ENCODE peak calls at places on chromosomes 1 and 21, in nine cellular contexts. Z is OCI-LY7, P is lower lobe of right lung, U is psoas muscle, F is esophagus muscularis mucosa, G is left ventricle myocardium inferior, K is pancreas, L is H9, R is mucosa of descending colon. A is an unnamed sample. For H3K4me1 and H3K9me3, the result is how much of the 10 kb centered on the place peaks cover.

GRCh38 chr1:212987702-212988322 is 27.9 kb downstream of the ANGEL2 start:
- DNase-seq in L (no peak), F (no peak), U (no peak), R (no peak), Z (no peak), K (no peak), G (no peak), P (no peak), A (no peak)

GRCh38 chr1:33256335-33256700 is at the start of gene ZNF362:
- DNase-seq in F (no peak), Z (peak), R (peak), P (peak), K (peak), L (peak), G (peak), U (peak), A (no peak)

GRCh38 chr1:89688607-89689006 is 55.7 kb downstream of the LRRC8C start:
- DNase-seq in U (no peak), L (no peak), Z (no peak), P (no peak), G (no peak), F (no peak), R (no peak), K (no peak), A (no peak)

GRCh38 chr1:212554401-212554800 is 54.2 kb upstream of the ATF3 start:
- DNase-seq in Z (no peak), F (no peak), U (no peak), R (no peak), K (no peak), G (no peak), P (no peak), L (no peak), A (no peak)

GRCh38 chr1:236844499-236845271 is 49.6 kb downstream of the MTR start:
- DNase-seq in K (no peak), R (no peak), L (no peak), Z (no peak), G (no peak), U (no peak), P (no peak), F (no peak), A (no peak)

GRCh38 chr1:172145231-172145651 is 275.2 kb upstream of the C1orf105 start:
- DNase-seq in P (no peak), L (no peak), G (no peak), F (no peak), Z (no peak), U (no peak), R (no peak), K (no peak), A (no peak)

GRCh38 chr1:226123212-226123560 is 60.7 kb downstream of the H3-3A start:
- DNase-seq in L (no peak), K (no peak), U (no peak), R (no peak), G (no peak), F (no peak), Z (no peak), P (no peak), A (no peak)

GRCh38 chr1:52920791-52921291 is 699 bp downstream of the ECHDC2 start:
- DNase-seq in G (peak), Z (no peak), P (peak), U (peak), R (peak), F (no peak), L (peak), K (peak), A (no peak)

GRCh38 chr1:103788377-103788776 is 38.7 kb downstream of the AMY1C start:
- DNase-seq in Z (peak), L (no peak), G (no peak), P (no peak), F (no peak), R (no peak), K (no peak), U (no peak), A (no peak)

GRCh38 chr1:212030936-212031528 is 4.3 kb downstream of the INTS7 start:
- DNase-seq in R (no peak), F (no peak), L (no peak), K (no peak), P (no peak), U (no peak), G (no peak), Z (no peak), A (no peak)

GRCh38 chr1:56125316-56125715 is 454.0 kb downstream of the PLPP3 start:
- DNase-seq in L (no peak), G (no peak), Z (no peak), P (no peak), R (no peak), K (no peak), U (no peak), F (no peak), A (no peak)

GRCh38 chr1:245810789-245811337 is 656.1 kb downstream of the KIF26B start:
- DNase-seq in U (no peak), K (no peak), R (no peak), P (no peak), L (no peak), F (no peak), G (no peak), Z (peak), A (no peak)

DNA sequence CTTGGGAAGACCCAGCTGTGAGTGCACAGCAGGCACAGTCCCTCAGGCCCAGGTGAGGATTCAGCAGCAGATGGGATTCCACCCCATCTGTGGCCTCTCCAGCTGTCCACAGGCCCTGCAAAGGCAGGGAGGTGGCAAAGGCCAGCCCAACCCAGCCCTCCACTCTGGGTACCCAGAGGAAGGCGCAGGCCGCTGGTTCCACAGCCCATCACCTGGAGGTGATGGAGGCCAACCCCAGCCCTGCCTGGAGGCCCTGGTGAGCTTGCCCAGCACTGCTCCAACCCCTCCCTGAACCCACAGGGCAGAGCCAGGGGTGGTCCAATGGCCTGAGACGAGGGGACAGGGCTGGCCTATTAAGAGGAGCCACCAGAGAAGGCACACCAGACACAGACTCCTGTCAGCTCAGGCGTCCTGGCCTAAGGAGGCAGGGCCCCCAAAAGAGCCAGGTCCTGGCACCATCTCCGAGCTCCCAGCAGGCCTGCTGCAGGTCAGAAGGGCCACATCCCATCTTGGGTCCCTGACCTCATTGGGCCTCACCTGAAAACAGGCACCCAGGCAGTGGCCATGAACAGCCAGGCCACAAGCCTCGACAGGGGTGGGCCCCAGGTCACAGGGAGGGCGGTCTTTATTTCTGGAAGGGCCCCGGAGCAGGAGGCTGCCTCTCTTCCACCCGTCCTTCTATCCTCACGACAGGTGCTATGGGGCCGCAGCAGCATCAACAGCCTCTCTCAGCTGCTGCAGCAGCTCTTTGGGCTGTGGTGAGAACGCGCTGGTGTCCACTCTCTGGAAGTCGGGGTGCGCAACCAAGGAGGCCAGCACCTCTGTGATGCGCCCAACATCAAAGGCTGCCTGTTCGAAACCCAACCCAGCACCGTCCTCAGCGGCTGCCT is 3.2 kb downstream of the JMJD4 start:
- DNase-seq in L (peak), R (no peak), G (no peak), F (no peak), K (peak), U (no peak), P (peak), Z (no peak), A (no peak)
- H3K4me1 ChIP-seq in L (under half), R (under half), G (half or more), F (under half), K (under half), U (under half), P (under half), Z (under half), A (under half)

GRCh38 chr1:37890378-37891014 is 31.1 kb upstream of the MTF1 start:
- DNase-seq in R (no peak), Z (peak), P (no peak), K (no peak), U (no peak), G (no peak), F (no peak), L (no peak), A (no peak)
- TF ChIP-seq CTCF in R (peak), Z (peak), P (peak), K (no peak), U (peak), G (peak), F (peak), L (peak), A (peak)

GRCh38 chr1:227632325-227632724 is 69.0 kb downstream of the ZNF678 start:
- DNase-seq in F (peak), P (no peak), L (no peak), K (no peak), Z (no peak), U (no peak), G (no peak), R (no peak), A (no peak)

GRCh38 chr1:227635596-227635995 is 72.2 kb downstream of the ZNF678 start:
- DNase-seq in U (no peak), G (no peak), P (no peak), F (no peak), L (no peak), K (no peak), Z (no peak), R (no peak), A (no peak)
- H3K9me3 ChIP-seq in U (under half), G (half or more), P (half or more), F (half or more), L (under half), K (under half), Z (under half), R (half or more), A (half or more)

GRCh38 chr21:44907225-44907965 is 13.3 kb downstream of the ITGB2 start:
- DNase-seq in U (no peak), F (no peak), L (no peak), K (no peak), G (no peak), Z (no peak), R (no peak), P (no peak), A (no peak)

GRCh38 chr21:44908908-44909307 is 11.8 kb downstream of the ITGB2 start:
- DNase-seq in U (no peak), Z (no peak), P (no peak), F (no peak), G (no peak), L (no peak), R (no peak), K (no peak), A (no peak)

GRCh38 chr21:44907966-44908364 is 12.7 kb downstream of the ITGB2 start:
- DNase-seq in R (no peak), U (no peak), P (peak), L (no peak), Z (no peak), F (no peak), G (no peak), K (no peak), A (no peak)

GRCh38 chr21:44909719-44910118 is 11.0 kb downstream of the ITGB2 start:
- DNase-seq in L (no peak), Z (no peak), F (no peak), K (no peak), P (no peak), R (no peak), G (no peak), U (no peak), A (no peak)

GRCh38 chr21:44908496-44908895 is 12.2 kb downstream of the ITGB2 start:
- DNase-seq in R (no peak), Z (no peak), G (no peak), P (no peak), U (no peak), K (no peak), L (no peak), F (no peak), A (no peak)
- H3K4me1 ChIP-seq in R (under half), Z (under half), G (under half), P (half or more), U (under half), K (under half), L (under half), F (under half), A (under half)

GRCh38 chr1:203584040-203584439 is 42.6 kb upstream of the ATP2B4 start:
- DNase-seq in R (no peak), G (no peak), F (no peak), U (no peak), Z (no peak), K (no peak), L (no peak), P (no peak), A (no peak)
- TF ChIP-seq CTCF in R (no peak), G (no peak), F (no peak), U (no peak), Z (no peak), K (no peak), L (no peak), P (no peak), A (no peak)

GRCh38 chr1:5752715-5753330 is 239.4 kb downstream of the NPHP4 start:
- DNase-seq in L (no peak), R (no peak), F (no peak), U (no peak), P (no peak), Z (no peak), K (no peak), G (no peak), A (no peak)
- H3K9me3 ChIP-seq in L (under half), R (under half), F (under half), U (under half), P (under half), Z (under half), K (under half), G (under half), A (under half)

GRCh38 chr1:207818971-207819451 is 67.2 kb downstream of the CD46 start:
- DNase-seq in U (no peak), F (no peak), R (no peak), P (no peak), G (no peak), K (no peak), Z (no peak), L (no peak), A (no peak)
- H3K4me1 ChIP-seq in U (half or more), F (half or more), R (half or more), P (half or more), G (half or more), K (under half), Z (under half), L (under half), A (under half)

DNA sequence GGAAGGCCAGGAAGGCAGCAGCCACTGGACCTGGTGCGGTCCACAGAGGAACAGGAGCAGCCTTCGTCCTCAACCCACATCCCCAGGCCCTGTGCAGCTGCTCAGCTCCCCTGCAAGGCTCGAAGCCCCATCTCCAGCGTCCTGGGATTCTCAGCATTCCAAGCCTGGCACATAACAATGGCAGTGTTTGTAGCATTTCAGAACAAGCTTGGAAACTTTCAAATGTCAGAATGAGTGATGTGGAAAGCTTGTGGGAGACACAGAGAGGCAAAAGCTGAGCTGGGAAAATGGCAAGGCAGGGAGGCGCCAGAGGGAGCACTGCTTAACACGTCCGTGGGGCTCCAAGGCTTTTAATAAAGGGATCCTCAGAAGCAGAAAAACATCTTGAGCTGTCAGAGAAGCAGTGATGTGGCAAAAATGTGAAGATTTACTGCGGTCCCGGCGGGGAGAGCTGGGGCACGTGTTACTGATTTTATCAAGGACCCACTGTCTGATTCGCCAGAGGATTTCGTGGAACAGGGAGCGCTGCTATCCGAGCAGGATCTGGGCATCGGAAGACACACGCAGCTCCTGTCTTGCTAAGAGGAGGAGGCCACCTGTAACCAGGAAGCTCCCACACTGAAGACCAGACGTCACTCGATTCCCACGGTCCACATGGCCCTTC is 38.1 kb downstream of the TOMM20 start:
- DNase-seq in G (no peak), U (no peak), Z (no peak), P (no peak), F (no peak), L (peak), R (no peak), K (peak), A (no peak)
- TF ChIP-seq CTCF in G (no peak), U (no peak), Z (no peak), P (no peak), F (no peak), L (peak), R (no peak), K (no peak), A (no peak)

A was measured in thoracic aorta.